ENCODE peak calls at places on chromosomes 2 and 18, in six cellular contexts. N, B, Y, I, P and V are unnamed samples.

GRCh38 chr2:60094450-60094929 is 459.0 kb downstream of the BCL11A start:
- DNase-seq in N (no peak), B (peak), Y (no peak), I (no peak), P (no peak), V (no peak)

GRCh38 chr2:131113566-131114227 is 8.6 kb downstream of the PLEKHB2 start:
- DNase-seq in N (no peak), B (no peak), Y (no peak), I (no peak), P (no peak), V (no peak)

GRCh38 chr2:175976758-175977157 is 25.3 kb downstream of the LNPK start:
- DNase-seq in N (peak), B (no peak), Y (no peak), I (peak), P (no peak), V (no peak)

GRCh38 chr2:69692424-69692823 is 48.9 kb upstream of the AAK1 start:
- DNase-seq in N (peak), B (no peak), Y (no peak), I (peak), P (no peak), V (no peak)

GRCh38 chr2:8098952-8099582 is 582.8 kb upstream of the ID2 start:
- DNase-seq in N (no peak), B (no peak), Y (no peak), I (no peak), P (no peak), V (no peak)

GRCh38 chr18:73352546-73352945 is 484.8 kb upstream of the NETO1 start:
- DNase-seq in N (no peak), B (no peak), Y (no peak), I (peak), P (no peak), V (no peak)

GRCh38 chr2:9807555-9808305 is 35.5 kb upstream of the TAF1B start:
- DNase-seq in N (no peak), B (peak), Y (no peak), I (no peak), P (no peak), V (no peak)

GRCh38 chr18:79926715-79927596 is 24.5 kb downstream of the SLC66A2 start:
- DNase-seq in N (no peak), B (peak), Y (no peak), I (no peak), P (peak), V (no peak)

GRCh38 chr2:127626917-127627739 is 18.8 kb upstream of the GPR17 start:
- DNase-seq in N (no peak), B (no peak), Y (no peak), I (no peak), P (no peak), V (no peak)

GRCh38 chr2:121273116-121273515 is 11.9 kb downstream of the TFCP2L1 start:
- DNase-seq in N (no peak), B (no peak), Y (no peak), I (no peak), P (no peak), V (no peak)

GRCh38 chr2:177229448-177230242 is 17.1 kb downstream of the HNRNPA3 start:
- DNase-seq in N (no peak), B (no peak), Y (no peak), I (no peak), P (no peak), V (no peak)

GRCh38 chr18:8800445-8800844 is 95.1 kb downstream of the MTCL1 start:
- DNase-seq in N (peak), B (peak), Y (peak), I (peak), P (no peak), V (peak)

GRCh38 chr2:202009019-202009481 is 24.6 kb upstream of the FZD7 start:
- DNase-seq in N (peak), B (no peak), Y (no peak), I (peak), P (peak), V (no peak)

GRCh38 chr2:68974946-68975665 is 670 bp downstream of the GKN1 start:
- DNase-seq in N (no peak), B (no peak), Y (no peak), I (peak), P (no peak), V (no peak)

GRCh38 chr2:170465241-170465640 is 249.9 kb upstream of the SP5 start:
- DNase-seq in N (peak), B (no peak), Y (no peak), I (no peak), P (no peak), V (no peak)

GRCh38 chr2:168583710-168584521 is 127.8 kb downstream of the CERS6 start:
- DNase-seq in N (no peak), B (no peak), Y (no peak), I (peak), P (no peak), V (no peak)

GRCh38 chr2:53820711-53821110 is 33.9 kb downstream of the ERLEC1 start:
- DNase-seq in N (no peak), B (no peak), Y (no peak), I (no peak), P (no peak), V (no peak)

GRCh38 chr2:197273485-197273884 is 37.1 kb downstream of the ANKRD44 start:
- DNase-seq in N (no peak), B (no peak), Y (no peak), I (no peak), P (no peak), V (no peak)

GRCh38 chr2:78553866-78554647 is 471.4 kb upstream of the REG3G start:
- DNase-seq in N (no peak), B (no peak), Y (no peak), I (no peak), P (no peak), V (no peak)

GRCh38 chr2:939936-940620 is 10.6 kb upstream of the SNTG2 start:
- DNase-seq in N (peak), B (no peak), Y (no peak), I (peak), P (no peak), V (peak)

GRCh38 chr2:172200495-172201085 is 97.9 kb upstream of the DLX2 start:
- DNase-seq in N (peak), B (peak), Y (peak), I (peak), P (no peak), V (no peak)

GRCh38 chr18:21714472-21714871 is 9.9 kb upstream of the ABHD3 start:
- DNase-seq in N (no peak), B (no peak), Y (no peak), I (no peak), P (no peak), V (no peak)

GRCh38 chr2:10688921-10689807 is 611 bp downstream of the NOL10 start:
- DNase-seq in N (no peak), B (no peak), Y (no peak), I (peak), P (peak), V (no peak)

GRCh38 chr2:147686365-147686764 is 158.5 kb upstream of the ACVR2A start:
- DNase-seq in N (no peak), B (no peak), Y (no peak), I (no peak), P (no peak), V (no peak)

GRCh38 chr2:142052220-142052863 is 78.5 kb downstream of the LRP1B start:
- DNase-seq in N (no peak), B (no peak), Y (no peak), I (no peak), P (no peak), V (no peak)

GRCh38 chr2:232576995-232577394 is 26.5 kb downstream of the EIF4E2 start:
- DNase-seq in N (peak), B (no peak), Y (no peak), I (peak), P (no peak), V (peak)

GRCh38 chr2:165533331-165533730 is 63.8 kb downstream of the CSRNP3 start:
- DNase-seq in N (no peak), B (no peak), Y (no peak), I (no peak), P (no peak), V (no peak)

GRCh38 chr2:861655-862355 is 88.8 kb upstream of the SNTG2 start:
- DNase-seq in N (no peak), B (no peak), Y (no peak), I (no peak), P (no peak), V (no peak)

GRCh38 chr2:193141-193552 is 70.7 kb downstream of the SH3YL1 start:
- DNase-seq in N (no peak), B (no peak), Y (no peak), I (peak), P (no peak), V (no peak)

GRCh38 chr2:174683392-174683759 is 80.9 kb downstream of the CHRNA1 start:
- DNase-seq in N (no peak), B (peak), Y (no peak), I (peak), P (no peak), V (no peak)

GRCh38 chr2:131056204-131056975 is 36.9 kb downstream of the FAM168B start:
- DNase-seq in N (no peak), B (no peak), Y (no peak), I (peak), P (no peak), V (no peak)

GRCh38 chr2:86047575-86048382 is 57.9 kb downstream of the POLR1A start:
- DNase-seq in N (no peak), B (peak), Y (no peak), I (no peak), P (no peak), V (no peak)

GRCh38 chr18:8424917-8425725 is 184.1 kb upstream of the RAB12 start:
- DNase-seq in N (peak), B (peak), Y (peak), I (peak), P (no peak), V (peak)

GRCh38 chr18:58989184-58989759 is 124.6 kb downstream of the ZNF532 start:
- DNase-seq in N (no peak), B (no peak), Y (no peak), I (no peak), P (no peak), V (no peak)

GRCh38 chr18:2959341-2959740 is 53.6 kb downstream of the LPIN2 start:
- DNase-seq in N (no peak), B (no peak), Y (no peak), I (no peak), P (no peak), V (no peak)

GRCh38 chr2:218567797-218568189 is 358 bp downstream of the USP37 start:
- DNase-seq in N (no peak), B (no peak), Y (no peak), I (no peak), P (no peak), V (no peak)

GRCh38 chr18:60875957-60876507 is 457.2 kb upstream of the CDH20 start:
- DNase-seq in N (no peak), B (no peak), Y (no peak), I (no peak), P (no peak), V (no peak)

GRCh38 chr2:12155308-12156061 is 409.1 kb downstream of the LPIN1 start:
- DNase-seq in N (peak), B (no peak), Y (peak), I (peak), P (peak), V (no peak)

GRCh38 chr2:170201734-170202393 is 23.9 kb downstream of the MYO3B start:
- DNase-seq in N (no peak), B (no peak), Y (no peak), I (no peak), P (no peak), V (no peak)

GRCh38 chr18:6414723-6415362 is at the start of gene L3MBTL4:
- DNase-seq in N (no peak), B (peak), Y (no peak), I (peak), P (no peak), V (no peak)
- H3K4me3 ChIP-seq in N (peak), B (peak), Y (no peak), I (peak), P (peak), V (peak)

DNA sequence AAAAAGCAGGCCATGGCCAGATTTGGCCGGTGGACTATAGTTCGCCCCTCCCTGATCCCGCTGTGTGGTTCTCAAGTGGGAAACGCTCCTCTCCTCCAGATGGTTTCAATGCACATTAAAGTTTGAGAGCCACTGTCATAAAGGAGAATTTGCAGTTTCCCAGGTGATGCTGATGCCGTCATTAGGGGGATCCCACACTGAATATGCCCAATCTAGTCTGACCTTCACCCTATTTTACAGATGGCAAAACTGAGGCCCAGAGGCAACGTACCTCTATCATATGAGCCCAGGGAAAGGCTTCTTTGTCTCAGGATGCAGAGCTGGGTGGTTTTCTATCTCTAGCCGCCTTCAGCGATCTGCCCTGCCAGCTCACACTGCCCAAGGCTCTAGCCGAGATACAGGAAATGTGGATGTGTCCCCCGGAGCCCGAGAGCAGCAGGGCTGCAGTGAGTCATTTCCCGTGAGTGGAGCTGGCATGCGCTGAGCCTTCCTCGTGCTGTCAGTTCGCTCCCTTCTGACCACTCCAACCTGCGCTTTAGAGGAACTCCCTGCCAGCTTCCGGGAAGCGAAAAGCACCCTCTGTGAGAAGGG is 116.2 kb downstream of the SMAD7 start:
- DNase-seq in N (peak), B (peak), Y (peak), I (peak), P (peak), V (peak)
- H3K4me3 ChIP-seq in N (no peak), B (no peak), Y (peak), I (peak), P (peak), V (no peak)

DNA sequence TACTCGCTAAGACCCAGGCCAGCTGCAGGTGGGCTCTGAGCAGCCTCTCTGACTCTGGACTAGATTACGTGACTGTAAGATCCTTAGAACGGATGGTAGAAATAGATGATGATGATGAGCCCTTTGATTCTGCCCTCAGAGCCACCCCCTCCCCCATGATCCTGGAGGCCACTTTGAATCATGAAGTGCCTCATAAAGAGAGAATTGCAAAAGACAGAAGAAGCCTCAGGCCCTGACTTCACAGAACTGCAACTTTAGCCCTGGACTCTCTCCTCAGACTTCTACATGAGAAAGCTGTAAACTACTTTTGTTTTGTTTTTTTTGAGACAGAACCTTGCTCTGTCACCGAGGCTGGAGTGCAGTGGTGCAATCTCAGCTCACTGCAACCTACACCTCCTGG is 15.4 kb upstream of the TET3 start:
- DNase-seq in N (peak), B (no peak), Y (no peak), I (peak), P (no peak), V (no peak)
- H3K4me3 ChIP-seq in N (no peak), B (no peak), Y (no peak), I (no peak), P (no peak), V (no peak)

GRCh38 chr2:153476491-153477095 is 2.0 kb downstream of the RPRM start:
- DNase-seq in N (no peak), B (no peak), Y (no peak), I (peak), P (no peak), V (no peak)
- H3K4me3 ChIP-seq in N (no peak), B (peak), Y (no peak), I (no peak), P (peak), V (no peak)

DNA sequence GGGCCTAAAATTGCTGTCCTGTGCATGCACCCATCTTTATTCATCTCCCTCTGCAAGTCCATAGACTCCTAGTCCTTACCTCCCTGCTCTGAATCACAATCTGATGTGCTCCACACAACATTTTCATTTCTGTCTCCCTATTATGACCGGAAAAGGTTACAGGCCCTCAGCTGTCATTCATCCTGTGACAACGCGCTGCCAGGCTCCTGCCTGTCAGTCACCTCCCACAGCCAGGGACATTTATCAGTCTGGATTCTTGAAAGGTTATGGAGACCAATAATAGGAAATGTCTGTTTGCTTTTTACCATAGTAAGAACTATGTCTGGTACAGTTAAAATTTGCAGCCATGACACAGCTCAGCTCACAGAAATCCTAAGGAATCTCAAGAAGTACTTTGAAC is 197.1 kb downstream of the RDH14 start:
- DNase-seq in N (no peak), B (no peak), Y (no peak), I (no peak), P (no peak), V (no peak)
- H3K4me3 ChIP-seq in N (no peak), B (no peak), Y (no peak), I (no peak), P (no peak), V (no peak)